ENCODE peak calls at places on chromosomes 16 and 17, in four cellular contexts. M is mucosa of descending colon; N is IMR-90; V is CD4-positive, alpha-beta T cell. B is an unnamed sample.

GRCh38 chr17:49715221-49715620 is 7.5 kb upstream of the SLC35B1 start:
- DNase-seq in M (no peak), N (no peak), V (no peak), B (peak; percentile 27)

GRCh38 chr16:87897563-87898505 is 28.5 kb upstream of the SLC7A5 start:
- DNase-seq in M (no peak), N (no peak), V (peak; percentile 47), B (peak; percentile 62)

GRCh38 chr17:66417300-66417719 is 114.9 kb downstream of the PRKCA start:
- DNase-seq in M (no peak), N (no peak), V (no peak), B (no peak)

GRCh38 chr17:68197091-68197996 is 50.5 kb upstream of the AMZ2 start:
- DNase-seq in M (peak; percentile 33), N (no peak), V (no peak), B (no peak)

GRCh38 chr16:81838794-81839193 is 59.7 kb downstream of the PLCG2 start:
- DNase-seq in M (no peak), N (peak; percentile 9), V (no peak), B (no peak)

GRCh38 chr16:27177031-27177774 is 26.1 kb upstream of the KDM8 start:
- DNase-seq in M (no peak), N (peak; percentile 93), V (no peak), B (peak; percentile 34)

GRCh38 chr17:72587773-72588511 is 467.1 kb downstream of the SOX9 start:
- DNase-seq in M (peak; percentile 52), N (peak; percentile 64), V (no peak), B (no peak)

GRCh38 chr17:4802228-4802627 is at the start of gene C17orf114:
- DNase-seq in M (no peak), N (no peak), V (no peak), B (no peak)

GRCh38 chr16:79525132-79525531 is 75.4 kb downstream of the MAF start:
- DNase-seq in M (no peak), N (no peak), V (no peak), B (no peak)

GRCh38 chr16:28585674-28586073 is 11.2 kb downstream of the SULT1A2 start:
- DNase-seq in M (peak; percentile 67), N (no peak), V (no peak), B (no peak)

GRCh38 chr16:81458149-81458669 is 13.6 kb downstream of the CMIP start:
- DNase-seq in M (no peak), N (no peak), V (no peak), B (no peak)

GRCh38 chr16:11139624-11140375 is 116.2 kb downstream of the SOCS1 start:
- DNase-seq in M (no peak), N (no peak), V (peak; percentile 14), B (peak; percentile 28)

GRCh38 chr17:49508891-49509587 is 13.9 kb downstream of the NGFR start:
- DNase-seq in M (no peak), N (no peak), V (no peak), B (no peak)

GRCh38 chr16:86680137-86680536 is 101.8 kb downstream of the FOXL1 start:
- DNase-seq in M (no peak), N (peak; percentile 85), V (no peak), B (no peak)

GRCh38 chr17:7393613-7394451 is 493 bp downstream of the PLSCR3 start:
- DNase-seq in M (no peak), N (no peak), V (peak; percentile 55), B (peak; percentile 71)

GRCh38 chr17:70563301-70563820 is 394.0 kb downstream of the KCNJ2 start:
- DNase-seq in M (peak; percentile 71), N (peak; percentile 62), V (no peak), B (no peak)

GRCh38 chr16:84594725-84595038 is 23.2 kb downstream of the COTL1 start:
- DNase-seq in M (no peak), N (no peak), V (no peak), B (no peak)

GRCh38 chr16:2236362-2237075 is at the start of gene DNASE1L2:
- DNase-seq in M (no peak), N (no peak), V (no peak), B (no peak)

GRCh38 chr17:44971776-44972483 is 3.8 kb upstream of the C1QL1 start:
- DNase-seq in M (no peak), N (peak; percentile 72), V (no peak), B (peak; percentile 55)

GRCh38 chr16:63702981-63703590 is 1418.8 kb downstream of the CDH11 start:
- DNase-seq in M (no peak), N (no peak), V (no peak), B (no peak)

GRCh38 chr17:79413591-79413990 is 197.3 kb downstream of the RBFOX3 start:
- DNase-seq in M (no peak), N (no peak), V (no peak), B (no peak)

GRCh38 chr17:59838196-59838911 is 54.4 kb downstream of the TUBD1 start:
- DNase-seq in M (peak; percentile 54), N (no peak), V (no peak), B (no peak)

GRCh38 chr17:50452627-50453300 is 15.9 kb downstream of the CHAD start:
- DNase-seq in M (peak; percentile 85), N (peak; percentile 19), V (no peak), B (no peak)

GRCh38 chr17:40859536-40859935 is 7.5 kb downstream of the KRT12 start:
- DNase-seq in M (peak; percentile 63), N (peak; percentile 8), V (no peak), B (no peak)

GRCh38 chr16:952321-952720 is 18.5 kb downstream of the LMF1 start:
- DNase-seq in M (no peak), N (no peak), V (no peak), B (no peak)

GRCh38 chr17:65584604-65585521 is 23.4 kb upstream of the AXIN2 start:
- DNase-seq in M (no peak), N (no peak), V (no peak), B (no peak)

GRCh38 chr17:31537558-31537957 is 146.1 kb downstream of the RAB11FIP4 start:
- DNase-seq in M (no peak), N (peak; percentile 62), V (no peak), B (no peak)

GRCh38 chr16:85415196-85415988 is 197.7 kb upstream of the GSE1 start:
- DNase-seq in M (peak; percentile 2), N (no peak), V (no peak), B (peak; percentile 8)

GRCh38 chr16:17748005-17748719 is 277.4 kb upstream of the XYLT1 start:
- DNase-seq in M (no peak), N (no peak), V (no peak), B (no peak)

GRCh38 chr17:29138991-29139682 is 41.1 kb downstream of the MYO18A start:
- DNase-seq in M (peak; percentile 40), N (no peak), V (peak; percentile 26), B (no peak)

GRCh38 chr16:50146479-50147435 is 6.3 kb upstream of the TENT4B start:
- DNase-seq in M (no peak), N (no peak), V (no peak), B (no peak)

GRCh38 chr16:62041401-62041800 is 5.2 kb upstream of the CDH8 start:
- DNase-seq in M (peak; percentile 9), N (no peak), V (no peak), B (no peak)

GRCh38 chr17:68588362-68588761 is 12.8 kb downstream of the FAM20A start:
- DNase-seq in M (no peak), N (no peak), V (no peak), B (no peak)

GRCh38 chr16:3580686-3581085 is 3.5 kb upstream of the NLRC3 start:
- DNase-seq in M (no peak), N (peak; percentile 20), V (no peak), B (no peak)

GRCh38 chr16:9528680-9529079 is 437.2 kb downstream of the HAPSTR1 start:
- DNase-seq in M (no peak), N (no peak), V (no peak), B (no peak)

GRCh38 chr17:20043034-20043433 is 33.9 kb downstream of the SPECC1 start:
- DNase-seq in M (no peak), N (no peak), V (no peak), B (no peak)

GRCh38 chr16:27745348-27745747 is 195.4 kb downstream of the KATNIP start:
- DNase-seq in M (no peak), N (peak; percentile 23), V (no peak), B (no peak)